ENCODE peak calls at places on chromosomes 1 and 21, in four cellular contexts. One of them, this sample, is unnamed.
A peak's percentile ranks its signal among the peaks of the same experiment; 100 is the strongest.

GRCh38 chr1:44086722-44087474 is 31.7 kb upstream of the KLF17 start:
- DNase-seq in hepatocyte: no peak
- DNase-seq in body of pancreas: no peak
- DNase-seq in DND-41: no peak
- DNase-seq in this sample: no peak

GRCh38 chr1:29258189-29258973 is 22.1 kb downstream of the PTPRU start:
- DNase-seq in DND-41: no peak
- DNase-seq in hepatocyte: no peak
- DNase-seq in body of pancreas: no peak
- DNase-seq in this sample: no peak

GRCh38 chr1:94142022-94142421 is 21.1 kb upstream of the ABCA4 start:
- DNase-seq in body of pancreas: no peak
- DNase-seq in DND-41: no peak
- DNase-seq in hepatocyte: no peak
- DNase-seq in this sample: peak; percentile 62

GRCh38 chr1:3915551-3916121 is 15.6 kb upstream of the C1orf174 start:
- DNase-seq in DND-41: no peak
- DNase-seq in hepatocyte: no peak
- DNase-seq in body of pancreas: no peak
- DNase-seq in this sample: no peak

GRCh38 chr1:109370712-109371270 is 26.9 kb downstream of the SORT1 start:
- DNase-seq in body of pancreas: peak; percentile 3
- DNase-seq in hepatocyte: no peak
- DNase-seq in DND-41: no peak
- DNase-seq in this sample: peak; percentile 90

GRCh38 chr1:44154049-44154448 is 12.6 kb upstream of the KLF18 start:
- DNase-seq in DND-41: no peak
- DNase-seq in body of pancreas: no peak
- DNase-seq in hepatocyte: no peak
- DNase-seq in this sample: peak; percentile 2

GRCh38 chr1:225653463-225654276 is 747 bp upstream of the ENAH start:
- DNase-seq in hepatocyte: peak; percentile 84
- DNase-seq in body of pancreas: peak; percentile 75
- DNase-seq in DND-41: no peak
- DNase-seq in this sample: peak; percentile 59

GRCh38 chr1:39204441-39205081 is at the start of gene MACF1:
- DNase-seq in DND-41: peak; percentile 72
- DNase-seq in hepatocyte: peak; percentile 86
- DNase-seq in body of pancreas: peak; percentile 46
- DNase-seq in this sample: peak; percentile 91

GRCh38 chr1:150221552-150221951 is 14.4 kb downstream of the ANP32E start:
- DNase-seq in hepatocyte: peak; percentile 22
- DNase-seq in body of pancreas: no peak
- DNase-seq in DND-41: no peak
- DNase-seq in this sample: peak; percentile 41

GRCh38 chr1:151282883-151283725 is 1.0 kb downstream of the ZNF687 start:
- DNase-seq in body of pancreas: peak; percentile 58
- DNase-seq in hepatocyte: peak; percentile 53
- DNase-seq in DND-41: peak; percentile 34
- DNase-seq in this sample: peak; percentile 44

GRCh38 chr1:25622526-25622925 is 5.9 kb downstream of the MAN1C1 start:
- DNase-seq in DND-41: no peak
- DNase-seq in hepatocyte: no peak
- DNase-seq in body of pancreas: no peak
- DNase-seq in this sample: no peak

GRCh38 chr21:36867506-36867905 is 99.0 kb downstream of the HLCS start:
- DNase-seq in hepatocyte: no peak
- DNase-seq in DND-41: no peak
- DNase-seq in body of pancreas: no peak
- DNase-seq in this sample: no peak

GRCh38 chr1:197021716-197022115 is 44.4 kb downstream of the CFHR5 start:
- DNase-seq in hepatocyte: no peak
- DNase-seq in DND-41: no peak
- DNase-seq in body of pancreas: no peak
- DNase-seq in this sample: no peak

GRCh38 chr1:243598433-243598832 is 251.6 kb downstream of the AKT3 start:
- DNase-seq in body of pancreas: no peak
- DNase-seq in DND-41: peak; percentile 42
- DNase-seq in hepatocyte: no peak
- DNase-seq in this sample: peak; percentile 83

GRCh38 chr21:45142469-45142868 is 68.1 kb downstream of the ADARB1 start:
- DNase-seq in hepatocyte: no peak
- DNase-seq in body of pancreas: peak; percentile 33
- DNase-seq in DND-41: no peak
- DNase-seq in this sample: peak; percentile 77

GRCh38 chr1:77975386-77975785 is 3.5 kb downstream of the FUBP1 start:
- DNase-seq in DND-41: no peak
- DNase-seq in hepatocyte: no peak
- DNase-seq in body of pancreas: no peak
- DNase-seq in this sample: peak; percentile 30

GRCh38 chr1:212293579-212293978 is 8.4 kb downstream of the PPP2R5A start:
- DNase-seq in hepatocyte: peak; percentile 24
- DNase-seq in body of pancreas: no peak
- DNase-seq in DND-41: no peak
- DNase-seq in this sample: no peak

GRCh38 chr21:37208741-37209225 is 58.4 kb downstream of the VPS26C start:
- DNase-seq in body of pancreas: peak; percentile 50
- DNase-seq in DND-41: no peak
- DNase-seq in hepatocyte: no peak
- DNase-seq in this sample: no peak

GRCh38 chr1:240524356-240525071 is 87.4 kb downstream of the GREM2 start:
- DNase-seq in DND-41: no peak
- DNase-seq in body of pancreas: no peak
- DNase-seq in hepatocyte: no peak
- DNase-seq in this sample: no peak

GRCh38 chr1:185108324-185108723 is 48.4 kb downstream of the TRMT1L start:
- DNase-seq in hepatocyte: no peak
- DNase-seq in DND-41: no peak
- DNase-seq in body of pancreas: no peak
- DNase-seq in this sample: peak; percentile 45

GRCh38 chr1:67583462-67583950 is 101.5 kb upstream of the GADD45A start:
- DNase-seq in hepatocyte: no peak
- DNase-seq in DND-41: no peak
- DNase-seq in body of pancreas: no peak
- DNase-seq in this sample: no peak

GRCh38 chr1:51328279-51328678 is 2.1 kb downstream of the TTC39A start:
- DNase-seq in body of pancreas: no peak
- DNase-seq in DND-41: no peak
- DNase-seq in hepatocyte: no peak
- DNase-seq in this sample: peak; percentile 21

GRCh38 chr1:51327386-51327785 is 3.0 kb downstream of the TTC39A start:
- DNase-seq in body of pancreas: no peak
- DNase-seq in hepatocyte: no peak
- DNase-seq in DND-41: no peak
- DNase-seq in this sample: no peak

GRCh38 chr1:51325878-51326755 is 4.2 kb downstream of the TTC39A start:
- DNase-seq in DND-41: no peak
- DNase-seq in hepatocyte: no peak
- DNase-seq in body of pancreas: no peak
- DNase-seq in this sample: no peak

GRCh38 chr1:51325391-51325790 is 5.0 kb downstream of the TTC39A start:
- DNase-seq in DND-41: no peak
- DNase-seq in body of pancreas: no peak
- DNase-seq in hepatocyte: no peak
- DNase-seq in this sample: no peak

DNA sequence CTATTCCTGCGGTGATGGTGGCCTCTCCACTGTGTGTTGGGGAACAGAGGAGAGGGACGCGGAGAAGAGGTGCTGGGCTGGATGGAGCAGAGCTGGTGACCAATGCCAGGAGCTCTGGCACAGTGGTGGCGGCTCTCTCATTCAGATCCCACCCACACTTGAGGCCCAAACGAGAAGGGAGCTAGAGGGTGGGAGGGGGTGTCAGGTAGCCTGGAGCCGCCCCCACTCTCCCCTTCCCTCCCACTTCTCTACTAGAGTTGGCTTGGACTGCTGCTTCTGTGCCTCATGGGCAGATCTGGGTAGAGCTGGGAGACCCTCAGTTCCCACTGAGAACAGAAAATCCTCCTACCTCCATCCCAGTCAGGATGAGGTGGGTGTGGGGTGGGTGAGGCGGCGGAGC is 3.5 kb downstream of the TTC39A start:
- DNase-seq in hepatocyte: no peak
- DNase-seq in DND-41: no peak
- DNase-seq in body of pancreas: no peak
- DNase-seq in this sample: no peak
- H3K4me3 ChIP-seq in hepatocyte: no peak overlapping the region
- H3K4me3 ChIP-seq in DND-41: no peak overlapping the region
- H3K4me3 ChIP-seq in body of pancreas: no peak overlapping the region
- H3K4me3 ChIP-seq in this sample: no peak overlapping the region

GRCh38 chr1:1358433-1359201 is at the start of gene MXRA8:
- DNase-seq in body of pancreas: peak; percentile 49
- DNase-seq in DND-41: no peak
- DNase-seq in hepatocyte: peak; percentile 91
- DNase-seq in this sample: peak; percentile 99
- H3K4me3 ChIP-seq in body of pancreas: no peak within 1 kb of the TSS
- H3K4me3 ChIP-seq in DND-41: no peak within 1 kb of the TSS
- H3K4me3 ChIP-seq in hepatocyte: peak within 1 kb of the TSS; percentile 40
- H3K4me3 ChIP-seq in this sample: peak within 1 kb of the TSS; percentile 96

GRCh38 chr1:206579747-206580437 is 32.4 kb downstream of the EIF2D start:
- DNase-seq in DND-41: peak; percentile 62
- DNase-seq in body of pancreas: peak; percentile 84
- DNase-seq in hepatocyte: no peak
- DNase-seq in this sample: no peak
- H3K4me3 ChIP-seq in DND-41: no peak overlapping the region
- H3K4me3 ChIP-seq in body of pancreas: no peak overlapping the region
- H3K4me3 ChIP-seq in hepatocyte: no peak overlapping the region
- H3K4me3 ChIP-seq in this sample: no peak overlapping the region

GRCh38 chr1:33080373-33080772 is 580 bp upstream of the AZIN2 start:
- DNase-seq in hepatocyte: no peak
- DNase-seq in DND-41: no peak
- DNase-seq in body of pancreas: no peak
- DNase-seq in this sample: no peak
- H3K4me3 ChIP-seq in hepatocyte: no peak overlapping the region
- H3K4me3 ChIP-seq in DND-41: peak overlapping the region; percentile 21
- H3K4me3 ChIP-seq in body of pancreas: no peak overlapping the region
- H3K4me3 ChIP-seq in this sample: peak overlapping the region; percentile 77

GRCh38 chr1:6350416-6351088 is 43.0 kb downstream of the ACOT7 start:
- DNase-seq in DND-41: no peak
- DNase-seq in hepatocyte: no peak
- DNase-seq in body of pancreas: peak; percentile 93
- DNase-seq in this sample: no peak

GRCh38 chr1:6347641-6348487 is 45.7 kb downstream of the ACOT7 start:
- DNase-seq in DND-41: peak; percentile 51
- DNase-seq in hepatocyte: peak; percentile 65
- DNase-seq in body of pancreas: peak; percentile 48
- DNase-seq in this sample: no peak

GRCh38 chr1:6351480-6352137 is 42.0 kb downstream of the ACOT7 start:
- DNase-seq in body of pancreas: peak; percentile 72
- DNase-seq in hepatocyte: no peak
- DNase-seq in DND-41: no peak
- DNase-seq in this sample: no peak

GRCh38 chr1:6348511-6349191 is 44.9 kb downstream of the ACOT7 start:
- DNase-seq in body of pancreas: peak; percentile 38
- DNase-seq in DND-41: peak; percentile 44
- DNase-seq in hepatocyte: no peak
- DNase-seq in this sample: no peak

DNA sequence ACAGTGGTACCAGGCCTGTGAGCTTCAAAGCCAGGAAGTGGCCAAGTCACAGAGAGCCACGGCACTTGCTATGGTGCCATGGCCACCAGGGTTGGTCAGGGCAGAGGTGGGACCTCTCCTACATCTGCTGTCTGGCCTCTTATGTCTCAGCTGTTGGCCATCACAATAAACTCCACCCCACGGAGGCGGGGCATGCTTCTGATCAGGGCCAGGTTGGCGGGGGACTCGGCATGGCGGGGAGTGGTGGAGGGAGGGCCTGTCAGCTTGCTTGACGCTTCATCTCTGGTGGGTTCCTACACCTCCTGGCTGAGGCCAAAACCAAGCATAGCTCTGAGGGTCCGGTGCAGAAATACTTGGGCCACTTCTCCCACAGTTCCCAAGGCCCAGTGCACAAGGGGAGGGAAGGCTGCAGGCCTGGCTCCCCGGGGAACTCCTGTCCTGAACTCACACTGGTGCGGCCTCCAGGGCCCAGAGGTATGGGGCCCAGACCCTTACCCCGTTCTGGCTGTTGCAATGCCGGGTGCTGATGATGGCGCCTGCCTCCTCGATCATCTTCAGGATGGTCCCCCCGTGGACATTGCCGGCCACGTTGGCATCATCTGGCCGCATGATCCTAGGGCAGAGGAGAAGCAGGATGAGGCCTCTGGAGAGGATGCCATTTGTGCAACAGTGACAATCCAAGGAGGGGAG is 44.2 kb downstream of the ACOT7 start:
- DNase-seq in hepatocyte: no peak
- DNase-seq in body of pancreas: no peak
- DNase-seq in DND-41: no peak
- DNase-seq in this sample: no peak
- H3K4me3 ChIP-seq in hepatocyte: no peak overlapping the region
- H3K4me3 ChIP-seq in body of pancreas: no peak overlapping the region
- H3K4me3 ChIP-seq in DND-41: no peak overlapping the region
- H3K4me3 ChIP-seq in this sample: no peak overlapping the region

DNA sequence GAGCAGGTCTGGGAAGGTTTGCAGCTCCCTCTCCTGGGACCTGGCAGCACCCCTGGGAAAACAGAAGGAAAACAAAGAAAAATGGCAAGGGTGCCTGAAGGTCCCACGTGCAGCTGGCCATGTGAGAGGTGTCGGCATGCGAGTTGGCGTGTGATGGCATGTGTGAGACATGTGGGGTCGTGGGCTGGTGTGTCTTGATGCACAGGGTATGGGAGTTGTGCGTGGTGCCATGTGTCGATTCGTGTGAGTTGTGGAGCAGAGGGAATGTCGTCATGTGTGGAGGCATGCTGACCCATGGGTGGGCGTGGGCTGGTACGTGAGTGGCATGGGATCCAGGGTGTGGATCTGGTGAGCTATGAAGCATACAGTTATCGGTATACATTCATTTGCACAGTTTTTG is 1.3 kb downstream of the HPCA start:
- DNase-seq in body of pancreas: no peak
- DNase-seq in DND-41: no peak
- DNase-seq in hepatocyte: no peak
- DNase-seq in this sample: no peak
- H3K4me3 ChIP-seq in body of pancreas: no peak overlapping the region
- H3K4me3 ChIP-seq in DND-41: no peak overlapping the region
- H3K4me3 ChIP-seq in hepatocyte: no peak overlapping the region
- H3K4me3 ChIP-seq in this sample: no peak overlapping the region

DNA sequence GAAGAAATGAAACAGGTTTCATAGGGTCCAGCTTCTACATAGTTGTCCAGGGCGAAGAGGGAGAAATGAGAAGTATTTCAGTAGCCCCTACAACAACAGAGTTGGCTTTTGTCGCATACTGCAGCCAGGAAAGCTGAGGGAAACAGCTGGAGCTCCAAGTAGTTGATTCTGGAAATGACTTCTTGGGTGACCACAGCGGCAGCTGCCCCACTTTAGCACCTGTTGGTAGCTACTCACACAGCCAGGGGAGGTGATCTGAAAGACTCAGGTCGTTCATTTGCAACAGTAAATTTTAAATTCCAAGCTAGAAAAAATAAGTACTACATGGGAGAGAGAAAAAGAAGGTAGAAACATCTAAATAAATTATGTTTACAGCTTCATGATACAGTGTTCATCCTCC is 2.3 kb downstream of the TTC13 start:
- DNase-seq in body of pancreas: no peak
- DNase-seq in DND-41: no peak
- DNase-seq in hepatocyte: no peak
- DNase-seq in this sample: no peak
- H3K4me3 ChIP-seq in body of pancreas: no peak overlapping the region
- H3K4me3 ChIP-seq in DND-41: no peak overlapping the region
- H3K4me3 ChIP-seq in hepatocyte: no peak overlapping the region
- H3K4me3 ChIP-seq in this sample: no peak overlapping the region

This sample was measured in foreskin fibroblast.